ENCODE peak calls at places on chromosomes 6 and 20, in ten cellular contexts. F is EH, V is left cardiac atrium, A is GM12891, K is AG09319, T is glutamatergic neuron, Y is NCI-H748 treated with DMSO at 0.1 percent for 48 hours, I is ovary, B is NT2/D1, H is ACHN. X is an unnamed sample.

GRCh38 chr20:13333036-13333435 is 112.0 kb downstream of the ISM1 start:
- DNase-seq in F (no peak), V (no peak), A (no peak), K (no peak), T (no peak), Y (no peak), I (no peak), B (no peak), H (peak; percentile 60), X (no peak)

GRCh38 chr6:102022803-102023202 is 629.3 kb downstream of the GRIK2 start:
- DNase-seq in F (no peak), V (no peak), A (no peak), K (no peak), T (no peak), Y (no peak), I (no peak), B (no peak), H (no peak), X (no peak)

GRCh38 chr6:13159295-13159694 is 169.0 kb downstream of the TBC1D7 start:
- DNase-seq in F (no peak), V (no peak), A (no peak), K (no peak), T (no peak), Y (no peak), I (no peak), B (no peak), H (no peak), X (no peak)

GRCh38 chr20:8578191-8578690 is 446.2 kb downstream of the PLCB1 start:
- DNase-seq in F (no peak), V (no peak), A (no peak), K (peak; percentile 31), T (no peak), Y (no peak), I (no peak), B (no peak), H (no peak), X (no peak)

GRCh38 chr6:169205176-169206160 is 48.2 kb downstream of the THBS2 start:
- DNase-seq in F (peak; percentile 81), V (no peak), A (no peak), K (peak; percentile 72), T (no peak), Y (no peak), I (peak; percentile 72), B (no peak), H (no peak), X (peak; percentile 43)

GRCh38 chr6:71290611-71291010 is 2.0 kb downstream of the OGFRL1 start:
- DNase-seq in F (peak; percentile 24), V (no peak), A (no peak), K (no peak), T (no peak), Y (no peak), I (no peak), B (no peak), H (peak; percentile 49), X (no peak)

GRCh38 chr6:107129370-107129925 is 14.1 kb upstream of the BEND3 start:
- DNase-seq in F (no peak), V (no peak), A (no peak), K (no peak), T (no peak), Y (no peak), I (no peak), B (no peak), H (no peak), X (no peak)

GRCh38 chr6:148507774-148508173 is 165.1 kb downstream of the SASH1 start:
- DNase-seq in F (peak; percentile 73), V (no peak), A (no peak), K (no peak), T (no peak), Y (no peak), I (no peak), B (no peak), H (no peak), X (no peak)